ENCODE peak calls at places on chromosomes 2 and 18, in eight cellular contexts. Y, U, X, R, E, L, H and T are unnamed samples.

GRCh38 chr2:5766051-5766450 is 73.9 kb downstream of the SOX11 start:
- DNase-seq in R (no peak), X (peak), L (no peak), E (no peak), U (no peak), H (peak), Y (no peak), T (no peak)

GRCh38 chr2:36357506-36358316 is 2.1 kb downstream of the CRIM1 start:
- DNase-seq in Y (peak), U (peak), L (peak), R (peak), E (peak), X (peak), H (peak), T (peak)

GRCh38 chr2:230327418-230328154 is 593 bp downstream of the SP140L start:
- DNase-seq in H (no peak), R (no peak), E (no peak), U (no peak), L (no peak), X (peak), Y (no peak), T (no peak)

GRCh38 chr2:216216951-216217903 is 108.1 kb downstream of the XRCC5 start:
- DNase-seq in H (peak), Y (peak), X (peak), L (peak), R (peak), U (peak), E (no peak), T (no peak)

GRCh38 chr2:211371465-211371864 is 815.1 kb downstream of the CPS1 start:
- DNase-seq in R (no peak), X (no peak), Y (no peak), L (no peak), E (no peak), H (no peak), U (no peak), T (no peak)

GRCh38 chr2:184551631-184552030 is 46.7 kb upstream of the ZNF804A start:
- DNase-seq in Y (no peak), H (no peak), R (no peak), L (no peak), X (no peak), U (no peak), E (no peak), T (no peak)

GRCh38 chr2:184363213-184363612 is 235.1 kb upstream of the ZNF804A start:
- DNase-seq in E (no peak), Y (no peak), X (no peak), H (no peak), U (no peak), L (no peak), R (peak), T (no peak)

GRCh38 chr2:19371996-19372582 is 13.7 kb upstream of the OSR1 start:
- DNase-seq in H (no peak), E (no peak), X (no peak), U (no peak), R (no peak), L (no peak), Y (no peak), T (no peak)

GRCh38 chr2:217899231-217900009 is 103.4 kb downstream of the TNS1 start:
- DNase-seq in E (peak), Y (peak), H (peak), U (peak), X (peak), R (peak), L (peak), T (peak)

GRCh38 chr2:102238039-102238756 is 51.4 kb downstream of the IL1RL2 start:
- DNase-seq in U (no peak), H (peak), Y (peak), R (peak), E (no peak), L (peak), X (peak), T (peak)

GRCh38 chr2:171551836-171552235 is 29.6 kb downstream of the CYBRD1 start:
- DNase-seq in Y (peak), E (no peak), H (no peak), R (no peak), U (no peak), X (peak), L (no peak), T (no peak)

GRCh38 chr2:230886641-230887040 is 21.9 kb downstream of the ITM2C start:
- DNase-seq in U (no peak), L (no peak), H (no peak), E (no peak), X (no peak), Y (no peak), R (no peak), T (no peak)

GRCh38 chr2:226837787-226838603 is 2.1 kb downstream of the RHBDD1 start:
- DNase-seq in E (no peak), X (no peak), L (no peak), U (no peak), H (no peak), R (no peak), Y (no peak), T (no peak)

GRCh38 chr18:2411381-2411977 is 159.8 kb downstream of the METTL4 start:
- DNase-seq in R (peak), L (no peak), X (peak), Y (peak), H (peak), U (no peak), E (no peak), T (no peak)

GRCh38 chr2:136131961-136132839 is 14.3 kb upstream of the CXCR4 start:
- DNase-seq in U (no peak), Y (no peak), R (no peak), L (no peak), E (no peak), H (no peak), X (no peak), T (no peak)

GRCh38 chr2:164992818-164993217 is 37.5 kb upstream of the SLC38A11 start:
- DNase-seq in R (peak), H (peak), Y (peak), U (no peak), X (peak), E (peak), L (peak), T (peak)

GRCh38 chr18:63161728-63162195 is 157.8 kb downstream of the BCL2 start:
- DNase-seq in R (peak), L (peak), H (peak), Y (peak), X (peak), E (peak), U (no peak), T (peak)

GRCh38 chr18:34709104-34709503 is 994 bp upstream of the DTNA start:
- DNase-seq in L (peak), R (peak), U (no peak), X (peak), Y (peak), H (peak), E (peak), T (no peak)

GRCh38 chr2:71223767-71224333 is 3.1 kb downstream of the PAIP2B start:
- DNase-seq in H (peak), R (peak), Y (peak), X (peak), L (peak), E (peak), U (no peak), T (peak)

GRCh38 chr2:82340578-82341053 is 2036.1 kb upstream of the LRRTM1 start:
- DNase-seq in E (no peak), U (no peak), X (no peak), H (no peak), R (no peak), L (no peak), Y (no peak), T (no peak)

GRCh38 chr18:50706199-50706598 is 113.6 kb downstream of the MRO start:
- DNase-seq in E (no peak), Y (no peak), R (no peak), H (no peak), X (no peak), L (no peak), U (no peak), T (no peak)

GRCh38 chr18:50709215-50709614 is 110.6 kb downstream of the MRO start:
- DNase-seq in E (no peak), Y (no peak), X (no peak), R (no peak), H (no peak), U (no peak), L (no peak), T (no peak)

GRCh38 chr18:50700245-50701165 is 119.3 kb downstream of the MRO start:
- DNase-seq in H (no peak), E (no peak), Y (no peak), L (no peak), X (no peak), R (no peak), U (no peak), T (no peak)

GRCh38 chr18:50707841-50708240 is 112.0 kb downstream of the MRO start:
- DNase-seq in H (peak), L (peak), U (no peak), X (no peak), R (no peak), E (no peak), Y (peak), T (peak)

DNA sequence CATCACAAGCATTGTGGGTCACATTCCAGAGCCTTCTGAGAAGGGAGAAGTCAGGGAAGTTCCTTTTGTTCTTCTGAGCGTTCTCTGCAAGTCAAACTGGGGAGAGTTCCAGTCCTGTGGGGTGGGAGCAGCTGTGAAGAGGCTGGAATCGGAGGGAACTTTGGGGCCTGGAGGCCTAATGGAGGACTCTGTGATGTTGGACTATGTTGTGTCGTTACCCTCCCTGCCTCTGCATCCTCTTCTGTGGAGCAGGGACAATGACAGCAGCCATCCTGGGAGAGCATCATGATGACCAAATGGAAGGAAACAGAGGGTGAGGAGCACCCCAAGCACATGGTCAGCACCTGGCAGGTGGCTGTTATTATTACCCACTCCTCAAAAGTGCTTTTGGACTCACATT is 115.3 kb downstream of the MRO start:
- DNase-seq in R (no peak), E (no peak), H (no peak), U (no peak), Y (peak), L (no peak), X (no peak), T (no peak)
- H3K4me3 ChIP-seq in R (no peak), E (no peak), H (no peak), U (no peak), Y (no peak), L (no peak), X (no peak), T (no peak)

GRCh38 chr2:223585691-223586090 is 16.5 kb downstream of the SCG2 start:
- DNase-seq in R (peak), E (no peak), X (peak), Y (peak), U (no peak), H (peak), L (peak), T (no peak)

GRCh38 chr2:223576873-223577272 is 25.3 kb downstream of the SCG2 start:
- DNase-seq in U (no peak), Y (peak), E (no peak), H (peak), R (peak), X (peak), L (peak), T (no peak)

GRCh38 chr2:223582001-223582400 is 20.2 kb downstream of the SCG2 start:
- DNase-seq in E (no peak), H (no peak), L (no peak), Y (no peak), R (no peak), U (no peak), X (no peak), T (no peak)

GRCh38 chr2:223578846-223579245 is 23.3 kb downstream of the SCG2 start:
- DNase-seq in H (no peak), X (no peak), Y (no peak), L (peak), U (no peak), E (no peak), R (no peak), T (no peak)

GRCh38 chr2:223580951-223581350 is 21.2 kb downstream of the SCG2 start:
- DNase-seq in Y (peak), R (peak), H (peak), U (no peak), X (peak), E (no peak), L (peak), T (no peak)
- TF ChIP-seq CTCF in Y (no peak), R (no peak), H (no peak), U (no peak), X (no peak), E (no peak), L (no peak), T (no peak)

DNA sequence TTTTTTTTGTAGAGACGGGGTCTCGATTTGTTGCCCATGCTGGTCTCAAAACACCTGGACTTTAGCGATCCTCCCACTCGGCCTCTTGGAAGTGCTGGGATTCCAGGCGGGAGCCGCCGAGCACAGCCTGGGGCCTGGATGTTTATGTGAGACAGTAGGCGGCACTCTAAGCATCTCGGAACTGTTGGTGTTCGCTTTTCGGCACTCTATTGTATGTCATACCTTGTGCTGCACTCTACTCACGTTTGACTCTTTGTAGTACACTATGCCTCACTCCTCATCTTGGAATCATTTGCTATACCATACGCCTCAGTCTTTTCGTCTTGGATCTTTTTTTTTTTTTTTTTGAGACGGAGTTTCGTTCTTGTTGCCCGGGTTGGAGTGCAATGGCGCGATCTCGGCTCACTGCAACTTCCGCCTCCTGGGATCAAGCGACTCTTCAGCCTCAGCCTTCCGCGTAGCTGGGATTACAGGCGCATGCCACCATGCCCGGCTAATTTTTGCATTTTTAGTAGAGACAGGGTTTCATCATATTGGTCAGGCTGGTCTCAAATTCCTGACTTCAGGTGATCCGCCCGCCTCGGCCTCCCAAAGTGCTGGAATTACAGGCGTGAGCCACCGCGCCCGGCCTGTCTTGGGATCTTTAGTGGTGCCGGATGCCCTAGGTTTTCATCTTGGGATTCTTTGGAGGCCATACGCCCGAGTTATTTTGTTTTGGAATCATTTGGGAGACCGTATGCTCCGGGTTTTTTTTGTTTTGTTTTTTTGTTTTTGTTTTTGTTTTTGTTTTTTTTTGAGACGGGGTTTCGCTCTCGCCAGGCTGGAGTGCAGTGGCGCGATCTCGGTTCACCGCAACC is 24.2 kb upstream of the ZDBF2 start:
- DNase-seq in R (peak), L (no peak), X (no peak), Y (peak), E (no peak), H (peak), U (no peak), T (no peak)
- H3K4me3 ChIP-seq in R (peak), L (no peak), X (peak), Y (peak), E (peak), H (peak), U (peak), T (no peak)

GRCh38 chr18:26656944-26657536 is 108.7 kb upstream of the KCTD1 start:
- DNase-seq in H (peak), R (peak), Y (peak), U (peak), L (peak), X (peak), E (peak), T (peak)
- TF ChIP-seq CTCF in H (peak), R (no peak), Y (peak), U (peak), L (no peak), X (peak), E (peak), T (peak)

GRCh38 chr2:197514754-197515153 is 1.1 kb upstream of the MOB4 start:
- DNase-seq in H (peak), E (no peak), Y (no peak), U (no peak), R (no peak), X (peak), L (peak), T (no peak)
- H3K4me3 ChIP-seq in H (no peak), E (peak), Y (no peak), U (no peak), R (peak), X (peak), L (peak), T (no peak)

DNA sequence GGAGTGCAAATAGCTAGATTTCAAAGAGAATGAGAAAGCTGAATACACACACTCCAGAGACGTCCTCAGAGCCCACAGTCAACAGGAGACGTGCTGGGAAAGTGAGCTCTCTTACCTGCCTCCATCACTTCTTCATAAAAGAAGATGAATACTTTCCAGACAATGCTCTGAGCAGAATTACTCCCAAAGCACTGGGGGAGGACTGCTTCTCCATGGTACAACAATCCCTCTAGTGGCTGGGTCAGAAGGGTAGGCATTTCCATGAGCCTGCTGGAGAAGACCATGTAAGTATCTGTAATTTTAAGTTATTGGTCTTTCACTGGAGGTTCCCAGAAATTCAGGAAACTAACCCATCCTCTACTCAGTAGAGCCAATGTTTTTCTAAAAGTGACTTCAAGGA is 190.3 kb downstream of the RBM43 start:
- DNase-seq in Y (peak), L (peak), E (peak), X (peak), H (peak), U (no peak), R (peak), T (no peak)
- TF ChIP-seq CTCF in Y (peak), L (peak), E (peak), X (peak), H (peak), U (no peak), R (peak), T (no peak)

GRCh38 chr2:239239607-239240479 is 161.0 kb downstream of the HDAC4 start:
- DNase-seq in X (no peak), R (no peak), H (no peak), L (no peak), U (no peak), E (peak), Y (no peak), T (no peak)

GRCh38 chr2:239241431-239241830 is 159.4 kb downstream of the HDAC4 start:
- DNase-seq in E (no peak), R (no peak), H (no peak), L (no peak), U (no peak), X (no peak), Y (no peak), T (no peak)

GRCh38 chr2:239238839-239239606 is 161.8 kb downstream of the HDAC4 start:
- DNase-seq in U (no peak), R (no peak), E (peak), X (no peak), H (no peak), L (no peak), Y (no peak), T (no peak)

GRCh38 chr2:239238381-239238780 is 162.4 kb downstream of the HDAC4 start:
- DNase-seq in R (no peak), X (no peak), H (no peak), Y (no peak), L (no peak), E (no peak), U (no peak), T (no peak)

DNA sequence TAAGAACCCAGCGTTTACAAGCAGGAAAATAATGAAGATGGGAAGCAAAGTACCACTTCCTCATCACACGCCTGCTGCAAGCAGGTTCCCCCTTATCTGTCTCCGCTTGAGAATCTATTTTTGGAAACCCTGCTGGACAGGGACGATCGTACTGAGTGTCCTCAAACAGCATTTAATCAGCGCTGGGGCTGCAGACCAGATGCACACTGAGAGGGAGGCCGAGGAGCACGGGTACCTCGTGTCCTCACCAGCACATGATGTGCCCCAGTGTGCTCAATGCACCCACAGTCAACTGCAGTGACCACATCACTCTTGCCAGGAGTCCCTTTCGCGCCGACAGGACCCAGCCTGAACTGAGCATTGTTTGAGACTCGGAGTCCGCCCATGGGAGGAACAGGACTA is 160.3 kb downstream of the HDAC4 start:
- DNase-seq in Y (no peak), U (no peak), L (no peak), X (no peak), R (no peak), H (no peak), E (peak), T (no peak)
- H3K4me3 ChIP-seq in Y (no peak), U (no peak), L (no peak), X (no peak), R (no peak), H (no peak), E (no peak), T (no peak)

DNA sequence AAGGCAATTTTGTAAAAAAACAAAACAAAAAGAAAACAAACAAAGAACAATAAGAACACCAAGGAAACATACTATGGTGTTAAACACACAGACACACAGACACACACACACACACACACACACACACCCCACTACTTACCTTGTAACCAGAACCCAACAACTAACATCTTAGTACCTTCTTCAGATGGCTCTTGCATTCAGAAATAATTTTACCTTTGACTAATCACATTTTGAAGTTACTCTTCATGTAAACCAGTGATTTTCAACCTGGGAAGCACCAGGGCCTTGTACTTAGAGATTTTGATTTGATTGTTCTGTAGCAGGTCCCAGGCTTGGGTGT is 87.5 kb downstream of the AQP4 start:
- DNase-seq in X (no peak), U (no peak), R (no peak), L (no peak), Y (no peak), E (no peak), H (no peak), T (no peak)
- TF ChIP-seq CTCF in X (no peak), U (no peak), R (no peak), L (no peak), Y (no peak), E (no peak), H (no peak), T (no peak)

DNA sequence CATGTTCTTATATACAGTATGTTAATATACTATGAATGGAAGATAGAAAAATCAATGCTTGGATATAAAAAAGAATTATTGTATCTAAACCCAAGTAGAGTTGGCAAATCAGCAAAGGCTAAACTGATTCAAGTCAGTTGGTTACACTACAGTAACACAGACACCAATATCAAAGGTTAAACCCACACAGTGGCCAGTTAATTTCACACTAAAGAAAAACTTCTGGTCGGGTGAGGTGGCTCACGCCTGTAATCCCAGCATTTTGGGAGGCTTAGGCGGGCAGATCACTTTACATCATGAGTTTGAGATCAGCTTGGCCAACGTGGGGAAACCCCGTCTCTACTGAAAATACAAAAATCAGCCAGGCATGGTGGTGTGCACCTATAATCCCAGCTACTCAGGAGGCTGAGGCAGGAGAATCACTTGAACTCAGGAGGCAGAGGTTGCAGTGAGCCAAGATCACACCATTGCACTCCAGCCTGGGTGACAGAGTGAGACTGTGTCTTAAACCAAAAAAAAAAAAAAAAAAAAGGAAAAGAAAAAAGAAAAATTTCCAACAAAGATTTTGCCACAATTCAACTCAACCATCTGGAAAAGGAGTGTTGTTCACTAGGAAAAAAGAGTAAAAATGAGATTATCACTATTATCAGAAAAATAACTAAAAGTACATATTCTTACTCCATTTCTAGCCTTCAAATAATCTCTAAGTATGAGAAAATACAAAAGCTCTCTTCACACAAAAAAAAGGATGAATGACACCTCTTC is 8.9 kb downstream of the FBXO11 start:
- DNase-seq in E (no peak), X (no peak), U (no peak), L (no peak), H (no peak), Y (no peak), R (no peak), T (no peak)
- H3K4me3 ChIP-seq in E (no peak), X (no peak), U (no peak), L (no peak), H (no peak), Y (no peak), R (no peak), T (no peak)